ENCODE peak calls at places on chromosome 10, in seven cellular contexts. T, Z, C, S, R, N and E are unnamed samples. For H3K4me1, the result is how much of the 10 kb centered on the place peaks cover.

GRCh38 chr10:37225163-37225562 is 99.8 kb downstream of the ANKRD30A start:
- DNase-seq in T (no peak), N (no peak), Z (no peak), C (no peak), R (no peak), S (no peak), E (no peak)

GRCh38 chr10:77899690-77900089 is 26.9 kb downstream of the DLG5 start:
- DNase-seq in N (no peak), C (no peak), S (no peak), T (no peak), R (no peak), Z (no peak), E (no peak)

GRCh38 chr10:126160571-126160970 is 227.7 kb downstream of the ADAM12 start:
- DNase-seq in T (no peak), C (no peak), N (no peak), Z (no peak), S (no peak), R (no peak), E (no peak)

GRCh38 chr10:79286318-79286951 is 60.8 kb upstream of the PPIF start:
- DNase-seq in C (peak), Z (peak), N (no peak), T (peak), S (peak), R (peak), E (peak)

GRCh38 chr10:51325649-51326048 is 251.4 kb downstream of the PRKG1 start:
- DNase-seq in R (no peak), T (no peak), C (no peak), N (no peak), Z (no peak), S (no peak), E (no peak)

GRCh38 chr10:92847185-92847864 is 995 bp upstream of the EXOC6 start:
- DNase-seq in S (no peak), R (no peak), Z (no peak), T (peak), C (no peak), N (no peak), E (no peak)

GRCh38 chr10:373516-374309 is 238.5 kb downstream of the ZMYND11 start:
- DNase-seq in C (peak), T (peak), N (no peak), R (peak), S (no peak), Z (peak), E (peak)

GRCh38 chr10:110847351-110847750 is 24.4 kb upstream of the PDCD4 start:
- DNase-seq in N (no peak), S (no peak), T (no peak), Z (no peak), C (no peak), R (no peak), E (peak)

GRCh38 chr10:29681700-29682444 is 47.1 kb upstream of the SVIL start:
- DNase-seq in C (no peak), Z (no peak), T (no peak), S (peak), R (no peak), N (no peak), E (no peak)

GRCh38 chr10:35451103-35452016 is 115.1 kb downstream of the CCNY start:
- DNase-seq in R (no peak), S (no peak), N (no peak), Z (no peak), C (no peak), T (peak), E (no peak)

GRCh38 chr10:73774637-73775036 is 7.2 kb upstream of the CHCHD1 start:
- DNase-seq in Z (no peak), N (no peak), R (no peak), C (no peak), S (no peak), T (peak), E (no peak)

GRCh38 chr10:24215193-24215592 is 6.3 kb downstream of the KIAA1217 start:
- DNase-seq in R (no peak), T (peak), N (no peak), Z (no peak), C (no peak), S (no peak), E (no peak)

GRCh38 chr10:112421731-112422130 is 25.0 kb downstream of the ZDHHC6 start:
- DNase-seq in C (no peak), R (no peak), S (no peak), Z (no peak), N (no peak), T (no peak), E (no peak)

GRCh38 chr10:124697443-124697836 is 46.7 kb downstream of the FAM53B start:
- DNase-seq in N (no peak), C (no peak), S (no peak), R (no peak), Z (no peak), T (no peak), E (no peak)
- H3K4me3 ChIP-seq in N (no peak), C (no peak), S (peak), R (no peak), Z (no peak), T (no peak), E (no peak)

DNA sequence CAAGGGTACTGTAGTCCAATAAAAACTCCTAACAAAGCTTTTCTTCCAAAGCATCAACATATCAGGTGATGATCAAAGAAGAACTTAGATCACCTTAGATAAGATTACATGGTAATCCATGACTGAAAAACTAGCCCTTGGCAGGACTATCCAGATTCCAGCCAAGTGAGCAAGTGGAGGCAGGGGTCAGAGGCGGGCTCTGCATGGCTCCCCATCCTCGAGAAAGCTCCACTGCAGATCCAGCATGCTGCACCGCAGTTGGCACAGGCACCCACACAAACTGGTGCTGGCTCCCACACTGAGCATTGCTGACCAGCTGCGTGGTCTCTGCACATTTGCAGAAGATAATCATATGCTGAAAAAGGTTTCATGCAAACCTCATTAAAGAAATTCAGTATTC is 10.1 kb downstream of the PSAP start:
- DNase-seq in N (no peak), S (no peak), T (no peak), R (no peak), Z (no peak), C (no peak), E (no peak)
- H3K4me1 ChIP-seq in N (half or more), S (half or more), T (half or more), R (under half), Z (half or more), C (under half), E (under half)

DNA sequence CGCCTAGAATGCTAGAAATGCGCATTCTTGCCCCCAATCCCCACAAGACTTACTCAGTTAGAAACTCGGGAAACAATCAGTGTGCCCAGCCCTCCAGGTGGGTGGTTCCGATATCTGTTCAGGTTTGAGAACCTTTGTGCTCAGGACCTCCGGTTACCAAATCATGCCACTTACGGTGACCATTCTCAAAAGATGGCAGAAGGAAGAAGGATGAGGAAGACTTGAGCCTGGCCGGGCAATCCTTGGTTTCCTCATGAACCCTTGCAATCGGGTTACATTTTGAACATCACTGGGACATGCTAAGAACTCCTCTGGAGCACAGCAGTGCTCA is 52.1 kb downstream of the RBM17 start:
- DNase-seq in Z (no peak), R (no peak), T (no peak), C (no peak), S (no peak), N (no peak), E (no peak)
- H3K4me3 ChIP-seq in Z (no peak), R (peak), T (peak), C (peak), S (peak), N (peak), E (peak)

DNA sequence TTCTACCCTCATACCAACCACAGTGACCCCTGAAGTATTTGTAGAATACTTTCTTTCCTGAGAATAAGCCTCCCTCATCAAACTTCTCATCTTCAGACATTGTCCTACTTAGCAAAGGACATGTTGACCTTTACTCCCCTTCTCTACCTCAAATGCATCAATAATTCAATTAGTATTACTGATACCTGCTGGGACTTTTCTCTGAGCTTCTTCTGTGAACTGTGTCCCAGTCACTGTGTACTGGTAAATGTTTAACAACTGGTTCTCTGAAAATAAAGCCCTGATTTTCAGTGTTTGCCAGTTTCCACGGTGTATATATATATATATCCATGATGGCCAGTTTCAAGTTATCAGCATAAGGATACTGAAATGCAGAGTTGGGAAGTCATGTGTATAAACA is 12.2 kb downstream of the PANK1 start:
- DNase-seq in N (no peak), T (no peak), S (no peak), C (no peak), R (no peak), Z (no peak), E (no peak)
- H3K4me1 ChIP-seq in N (under half), T (under half), S (under half), C (under half), R (under half), Z (under half), E (under half)

GRCh38 chr10:69090687-69091450 is 3.0 kb downstream of the SRGN start:
- DNase-seq in N (no peak), S (no peak), C (no peak), R (no peak), T (peak), Z (no peak), E (no peak)
- H3K4me3 ChIP-seq in N (no peak), S (peak), C (no peak), R (no peak), T (no peak), Z (no peak), E (no peak)

GRCh38 chr10:62024026-62024701 is 122.7 kb downstream of the ARID5B start:
- DNase-seq in Z (no peak), R (no peak), N (no peak), T (no peak), C (no peak), S (no peak), E (no peak)
- H3K4me1 ChIP-seq in Z (under half), R (under half), N (under half), T (half or more), C (half or more), S (half or more), E (under half)